ENCODE peak calls at places on chromosomes 4 and X, in nine cellular contexts. One of them, this sample, is unnamed.

GRCh38 chrX:150569155-150569477 is 695 bp downstream of the MTM1 start:
- DNase-seq in suprapubic skin: no peak
- DNase-seq in HCT116: no peak
- DNase-seq in H1: no peak
- DNase-seq in tibial nerve: no peak
- DNase-seq in A549: no peak
- DNase-seq in transverse colon: peak
- DNase-seq in uterus: no peak
- DNase-seq in K562: no peak
- DNase-seq in this sample: peak

GRCh38 chr4:139950568-139950967 is 203.4 kb downstream of the MAML3 start:
- DNase-seq in HCT116: no peak
- DNase-seq in tibial nerve: no peak
- DNase-seq in H1: no peak
- DNase-seq in K562: no peak
- DNase-seq in uterus: no peak
- DNase-seq in A549: no peak
- DNase-seq in suprapubic skin: no peak
- DNase-seq in transverse colon: no peak
- DNase-seq in this sample: no peak

GRCh38 chrX:78527263-78527662 is 131.9 kb downstream of the RTL3 start:
- DNase-seq in A549: no peak
- DNase-seq in HCT116: no peak
- DNase-seq in transverse colon: no peak
- DNase-seq in suprapubic skin: no peak
- DNase-seq in uterus: no peak
- DNase-seq in K562: no peak
- DNase-seq in H1: no peak
- DNase-seq in tibial nerve: no peak
- DNase-seq in this sample: no peak

GRCh38 chrX:47523297-47523696 is 37.7 kb upstream of the ARAF start:
- DNase-seq in HCT116: peak
- DNase-seq in H1: peak
- DNase-seq in A549: peak
- DNase-seq in transverse colon: peak
- DNase-seq in K562: peak
- DNase-seq in uterus: peak
- DNase-seq in tibial nerve: peak
- DNase-seq in suprapubic skin: peak
- DNase-seq in this sample: peak

GRCh38 chrX:118373538-118373937 is 27.6 kb downstream of the WDR44 start:
- DNase-seq in transverse colon: no peak
- DNase-seq in tibial nerve: no peak
- DNase-seq in HCT116: no peak
- DNase-seq in uterus: no peak
- DNase-seq in K562: no peak
- DNase-seq in A549: no peak
- DNase-seq in suprapubic skin: no peak
- DNase-seq in H1: no peak
- DNase-seq in this sample: no peak

GRCh38 chr4:162116085-162116784 is 47.6 kb downstream of the FSTL5 start:
- DNase-seq in suprapubic skin: no peak
- DNase-seq in tibial nerve: no peak
- DNase-seq in A549: no peak
- DNase-seq in K562: no peak
- DNase-seq in transverse colon: no peak
- DNase-seq in uterus: no peak
- DNase-seq in HCT116: no peak
- DNase-seq in H1: no peak
- DNase-seq in this sample: no peak

GRCh38 chr4:140109626-140110213 is 44.3 kb downstream of the MAML3 start:
- DNase-seq in suprapubic skin: no peak
- DNase-seq in K562: no peak
- DNase-seq in uterus: no peak
- DNase-seq in transverse colon: no peak
- DNase-seq in H1: no peak
- DNase-seq in tibial nerve: no peak
- DNase-seq in HCT116: no peak
- DNase-seq in A549: no peak
- DNase-seq in this sample: no peak

GRCh38 chr4:177391287-177391686 is 51.0 kb downstream of the AGA start:
- DNase-seq in transverse colon: no peak
- DNase-seq in tibial nerve: no peak
- DNase-seq in K562: no peak
- DNase-seq in HCT116: no peak
- DNase-seq in A549: no peak
- DNase-seq in H1: no peak
- DNase-seq in uterus: no peak
- DNase-seq in suprapubic skin: no peak
- DNase-seq in this sample: no peak

GRCh38 chr4:762211-763190 is 56.9 kb downstream of the PCGF3 start:
- DNase-seq in suprapubic skin: no peak
- DNase-seq in HCT116: no peak
- DNase-seq in transverse colon: no peak
- DNase-seq in uterus: no peak
- DNase-seq in tibial nerve: no peak
- DNase-seq in H1: no peak
- DNase-seq in A549: no peak
- DNase-seq in K562: no peak
- DNase-seq in this sample: no peak

GRCh38 chr4:95732061-95732460 is 107.8 kb upstream of the PDHA2 start:
- DNase-seq in suprapubic skin: no peak
- DNase-seq in tibial nerve: no peak
- DNase-seq in K562: no peak
- DNase-seq in H1: no peak
- DNase-seq in uterus: no peak
- DNase-seq in transverse colon: no peak
- DNase-seq in HCT116: no peak
- DNase-seq in A549: peak
- DNase-seq in this sample: no peak

GRCh38 chr4:61922766-61923165 is 722.6 kb downstream of the ADGRL3 start:
- DNase-seq in K562: no peak
- DNase-seq in HCT116: no peak
- DNase-seq in tibial nerve: no peak
- DNase-seq in H1: no peak
- DNase-seq in A549: no peak
- DNase-seq in transverse colon: no peak
- DNase-seq in uterus: no peak
- DNase-seq in suprapubic skin: no peak
- DNase-seq in this sample: no peak

GRCh38 chr4:5973486-5974220 is 44.6 kb downstream of the C4orf50 start:
- DNase-seq in H1: no peak
- DNase-seq in suprapubic skin: no peak
- DNase-seq in A549: no peak
- DNase-seq in uterus: no peak
- DNase-seq in HCT116: no peak
- DNase-seq in tibial nerve: no peak
- DNase-seq in transverse colon: no peak
- DNase-seq in K562: no peak
- DNase-seq in this sample: no peak

GRCh38 chr4:184534511-184535391 is 60.4 kb upstream of the IRF2 start:
- DNase-seq in H1: no peak
- DNase-seq in tibial nerve: no peak
- DNase-seq in uterus: no peak
- DNase-seq in K562: peak
- DNase-seq in A549: no peak
- DNase-seq in transverse colon: no peak
- DNase-seq in suprapubic skin: no peak
- DNase-seq in HCT116: no peak
- DNase-seq in this sample: no peak

GRCh38 chr4:901192-901910 is 30.8 kb downstream of the GAK start:
- DNase-seq in A549: no peak
- DNase-seq in H1: no peak
- DNase-seq in transverse colon: no peak
- DNase-seq in K562: no peak
- DNase-seq in uterus: no peak
- DNase-seq in HCT116: no peak
- DNase-seq in tibial nerve: no peak
- DNase-seq in suprapubic skin: no peak
- DNase-seq in this sample: peak

GRCh38 chr4:42750091-42750490 is 93.2 kb upstream of the ATP8A1 start:
- DNase-seq in K562: no peak
- DNase-seq in HCT116: no peak
- DNase-seq in suprapubic skin: no peak
- DNase-seq in uterus: no peak
- DNase-seq in tibial nerve: no peak
- DNase-seq in H1: no peak
- DNase-seq in transverse colon: no peak
- DNase-seq in A549: no peak
- DNase-seq in this sample: no peak

GRCh38 chr4:63036159-63036866 is 1372.9 kb downstream of the TECRL start:
- DNase-seq in H1: no peak
- DNase-seq in suprapubic skin: no peak
- DNase-seq in HCT116: no peak
- DNase-seq in transverse colon: no peak
- DNase-seq in tibial nerve: no peak
- DNase-seq in K562: no peak
- DNase-seq in A549: no peak
- DNase-seq in uterus: no peak
- DNase-seq in this sample: no peak

GRCh38 chrX:86805241-86805640 is 657.0 kb downstream of the DACH2 start:
- DNase-seq in K562: no peak
- DNase-seq in suprapubic skin: no peak
- DNase-seq in HCT116: no peak
- DNase-seq in tibial nerve: no peak
- DNase-seq in A549: no peak
- DNase-seq in H1: no peak
- DNase-seq in transverse colon: no peak
- DNase-seq in uterus: no peak
- DNase-seq in this sample: no peak

GRCh38 chrX:76153221-76153620 is 19.6 kb upstream of the PBDC1 start:
- DNase-seq in suprapubic skin: no peak
- DNase-seq in transverse colon: no peak
- DNase-seq in A549: no peak
- DNase-seq in H1: no peak
- DNase-seq in tibial nerve: no peak
- DNase-seq in uterus: no peak
- DNase-seq in HCT116: no peak
- DNase-seq in K562: no peak
- DNase-seq in this sample: no peak

GRCh38 chrX:76148753-76149152 is 24.1 kb upstream of the PBDC1 start:
- DNase-seq in K562: no peak
- DNase-seq in transverse colon: peak
- DNase-seq in H1: peak
- DNase-seq in A549: no peak
- DNase-seq in suprapubic skin: peak
- DNase-seq in tibial nerve: no peak
- DNase-seq in uterus: peak
- DNase-seq in HCT116: no peak
- DNase-seq in this sample: peak

GRCh38 chrX:76148011-76148665 is 24.7 kb upstream of the PBDC1 start:
- DNase-seq in uterus: no peak
- DNase-seq in A549: no peak
- DNase-seq in tibial nerve: no peak
- DNase-seq in transverse colon: peak
- DNase-seq in suprapubic skin: no peak
- DNase-seq in HCT116: no peak
- DNase-seq in K562: no peak
- DNase-seq in H1: no peak
- DNase-seq in this sample: no peak
- H3K4me3 ChIP-seq in uterus: peak
- H3K4me3 ChIP-seq in A549: peak
- H3K4me3 ChIP-seq in tibial nerve: peak
- H3K4me3 ChIP-seq in transverse colon: no peak
- H3K4me3 ChIP-seq in suprapubic skin: peak
- H3K4me3 ChIP-seq in HCT116: no peak
- H3K4me3 ChIP-seq in K562: no peak
- H3K4me3 ChIP-seq in H1: no peak
- H3K4me3 ChIP-seq in this sample: peak

DNA sequence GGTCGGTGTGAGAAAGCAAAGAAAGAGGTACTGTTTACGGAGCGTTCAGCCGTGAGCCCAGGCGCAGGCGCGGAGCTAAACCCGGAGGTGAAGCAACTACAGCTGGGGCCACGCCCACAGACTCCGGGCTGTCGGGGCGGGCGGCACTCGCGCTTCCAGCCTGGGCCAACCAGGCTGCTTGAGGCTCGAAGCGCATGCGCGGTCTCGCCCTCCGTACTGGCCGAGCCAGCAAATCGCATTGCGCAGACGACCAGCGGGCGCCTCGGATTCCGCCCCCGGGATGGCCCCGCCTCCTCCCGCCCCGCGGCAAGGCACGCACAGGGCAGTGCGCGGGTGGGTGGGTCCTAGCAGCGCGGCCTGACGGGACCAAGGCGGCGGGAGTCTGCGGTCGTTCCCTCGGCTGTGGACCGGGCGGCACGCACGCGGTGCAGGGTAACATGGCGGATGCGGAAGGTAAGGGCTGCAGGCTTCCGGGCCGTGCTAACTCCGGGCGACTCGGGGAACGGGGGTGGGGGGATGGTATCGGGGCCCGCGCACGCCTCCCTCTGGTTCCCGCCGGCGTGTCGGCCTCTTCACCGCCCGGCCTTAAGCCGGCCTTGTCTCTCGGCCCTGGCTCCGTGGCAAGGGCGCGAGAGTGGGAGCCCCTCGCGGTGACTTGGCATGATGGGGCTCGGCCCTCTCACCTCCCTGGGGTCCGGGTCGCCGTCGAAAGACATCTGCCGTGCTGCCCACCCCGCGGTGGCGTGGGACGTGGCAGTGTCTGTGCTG is at the start of gene DKC1:
- DNase-seq in suprapubic skin: peak
- DNase-seq in A549: peak
- DNase-seq in tibial nerve: peak
- DNase-seq in uterus: peak
- DNase-seq in K562: peak
- DNase-seq in transverse colon: peak
- DNase-seq in HCT116: peak
- DNase-seq in H1: peak
- DNase-seq in this sample: peak
- TF ChIP-seq POLR2A in suprapubic skin: no peak
- TF ChIP-seq POLR2A in A549: peak
- TF ChIP-seq POLR2A in tibial nerve: no peak
- TF ChIP-seq POLR2A in uterus: no peak
- TF ChIP-seq POLR2A in K562: peak
- TF ChIP-seq POLR2A in transverse colon: peak
- TF ChIP-seq POLR2A in HCT116: no peak
- TF ChIP-seq POLR2A in H1: peak
- TF ChIP-seq POLR2A in this sample: peak

GRCh38 chr4:26590639-26591038 is 6.8 kb downstream of the TBC1D19 start:
- DNase-seq in tibial nerve: no peak
- DNase-seq in H1: no peak
- DNase-seq in transverse colon: no peak
- DNase-seq in uterus: no peak
- DNase-seq in A549: no peak
- DNase-seq in HCT116: peak
- DNase-seq in suprapubic skin: no peak
- DNase-seq in K562: no peak
- DNase-seq in this sample: no peak
- H3K27ac ChIP-seq in tibial nerve: no peak
- H3K27ac ChIP-seq in H1: no peak
- H3K27ac ChIP-seq in transverse colon: no peak
- H3K27ac ChIP-seq in uterus: no peak
- H3K27ac ChIP-seq in A549: no peak
- H3K27ac ChIP-seq in HCT116: no peak
- H3K27ac ChIP-seq in suprapubic skin: no peak
- H3K27ac ChIP-seq in K562: no peak
- H3K27ac ChIP-seq in this sample: no peak

GRCh38 chrX:119745283-119745848 is 13.0 kb upstream of the SOWAHD start:
- DNase-seq in HCT116: no peak
- DNase-seq in uterus: no peak
- DNase-seq in transverse colon: no peak
- DNase-seq in suprapubic skin: no peak
- DNase-seq in tibial nerve: no peak
- DNase-seq in A549: no peak
- DNase-seq in H1: no peak
- DNase-seq in K562: no peak
- DNase-seq in this sample: no peak
- H3K4me3 ChIP-seq in HCT116: no peak
- H3K4me3 ChIP-seq in uterus: no peak
- H3K4me3 ChIP-seq in transverse colon: no peak
- H3K4me3 ChIP-seq in suprapubic skin: no peak
- H3K4me3 ChIP-seq in tibial nerve: no peak
- H3K4me3 ChIP-seq in A549: no peak
- H3K4me3 ChIP-seq in H1: no peak
- H3K4me3 ChIP-seq in K562: no peak
- H3K4me3 ChIP-seq in this sample: no peak